ENCODE peak calls at places on chromosomes 2 and 18, in eight cellular contexts. U is ovary, Y is AG04449, D is GM12865, P is WERI-Rb-1, B is pancreas, G is SK-N-SH, X is LNCaP clone FGC. T is an unnamed sample.

GRCh38 chr2:171893824-171894611 is at the start of gene SLC25A12:
- DNase-seq in G (peak), B (peak), D (peak), P (peak), X (peak), U (peak), Y (no peak), T (peak)

GRCh38 chr2:183927367-183928355 is 670.7 kb upstream of the ZNF804A start:
- DNase-seq in Y (no peak), P (no peak), G (no peak), B (no peak), X (peak), D (no peak), U (no peak), T (no peak)

GRCh38 chr2:178891265-178891958 is 84.2 kb upstream of the TTN start:
- DNase-seq in G (peak), P (peak), D (peak), X (peak), B (no peak), Y (no peak), U (peak), T (peak)

GRCh38 chr2:218010838-218011616 is 8.2 kb upstream of the TNS1 start:
- DNase-seq in P (no peak), B (peak), Y (no peak), X (no peak), G (peak), D (no peak), U (no peak), T (no peak)

GRCh38 chr2:116510117-116510671 is 1304.3 kb upstream of the DDX18 start:
- DNase-seq in X (peak), U (no peak), P (peak), G (peak), Y (no peak), B (no peak), D (peak), T (no peak)

GRCh38 chr18:53544926-53545325 is 679.5 kb downstream of the MBD2 start:
- DNase-seq in G (peak), D (no peak), X (no peak), Y (no peak), B (no peak), P (no peak), U (no peak), T (no peak)

GRCh38 chr2:177929662-177930522 is 142.7 kb downstream of the PDE11A start:
- DNase-seq in D (no peak), G (no peak), X (peak), P (no peak), Y (no peak), B (no peak), U (no peak), T (no peak)

GRCh38 chr2:102000813-102001766 is 9.3 kb downstream of the IL1R2 start:
- DNase-seq in D (peak), P (no peak), B (no peak), U (no peak), Y (no peak), G (no peak), X (no peak), T (no peak)

GRCh38 chr2:158635961-158636601 is 159.0 kb upstream of the DAPL1 start:
- DNase-seq in U (no peak), G (no peak), X (no peak), D (no peak), Y (no peak), P (no peak), B (no peak), T (no peak)

GRCh38 chr18:77110936-77111335 is 21.6 kb downstream of the MBP start:
- DNase-seq in P (no peak), X (no peak), B (no peak), Y (no peak), G (no peak), D (no peak), U (no peak), T (no peak)

GRCh38 chr2:217289153-217289908 is 429.5 kb upstream of the TNP1 start:
- DNase-seq in X (no peak), U (no peak), P (no peak), D (no peak), Y (no peak), G (no peak), B (no peak), T (no peak)

GRCh38 chr2:42345986-42346385 is 15.0 kb downstream of the COX7A2L start:
- DNase-seq in D (no peak), B (no peak), G (no peak), Y (no peak), X (no peak), P (no peak), U (no peak), T (no peak)

GRCh38 chr18:27750014-27750413 is 426.9 kb downstream of the CDH2 start:
- DNase-seq in P (peak), X (no peak), Y (peak), G (peak), B (no peak), D (peak), U (no peak), T (no peak)

GRCh38 chr2:227423633-227424499 is 36.1 kb upstream of the SCYGR1 start:
- DNase-seq in B (no peak), X (no peak), Y (no peak), P (no peak), G (no peak), D (no peak), U (no peak), T (no peak)

GRCh38 chr2:115200016-115200415 is 757.6 kb downstream of the DPP10 start:
- DNase-seq in P (no peak), G (no peak), U (no peak), Y (no peak), D (no peak), X (no peak), B (no peak), T (no peak)

GRCh38 chr2:115196577-115196976 is 754.1 kb downstream of the DPP10 start:
- DNase-seq in D (no peak), P (no peak), U (no peak), Y (no peak), X (no peak), G (no peak), B (no peak), T (no peak)

GRCh38 chr2:115190459-115190858 is 748.0 kb downstream of the DPP10 start:
- DNase-seq in Y (no peak), D (no peak), X (no peak), U (no peak), P (peak), G (no peak), B (no peak), T (no peak)

GRCh38 chr2:115194623-115195022 is 752.2 kb downstream of the DPP10 start:
- DNase-seq in X (no peak), P (no peak), Y (no peak), G (no peak), D (no peak), B (no peak), U (no peak), T (no peak)
- TF ChIP-seq CTCF in X (peak), P (no peak), Y (no peak), G (no peak), D (no peak), B (no peak), U (no peak), T (no peak)

DNA sequence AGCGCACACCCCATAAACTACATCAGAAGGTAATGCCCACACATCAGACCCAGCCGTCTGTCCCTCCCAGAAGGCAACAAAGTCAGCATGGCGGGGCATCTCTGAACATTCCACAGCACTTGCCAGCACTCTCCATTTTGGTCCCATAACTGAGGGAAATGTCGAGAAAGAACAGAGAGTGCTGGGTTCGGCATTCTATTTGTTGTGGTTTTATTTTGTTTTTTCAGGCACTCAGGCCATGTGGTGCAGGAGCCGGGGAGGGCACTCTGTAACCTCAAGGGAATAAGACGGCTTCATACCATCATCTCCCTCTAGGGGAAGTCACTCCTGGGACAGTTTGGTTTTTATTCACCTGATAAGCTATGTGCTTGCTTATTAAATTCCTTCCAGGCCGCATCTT is 156.0 kb downstream of the SEPTIN10 start:
- DNase-seq in D (peak), Y (no peak), X (no peak), B (no peak), U (no peak), P (no peak), G (no peak), T (no peak)
- TF ChIP-seq CTCF in D (peak), Y (peak), X (no peak), B (no peak), U (no peak), P (peak), G (peak), T (peak)

GRCh38 chr2:229910832-229911412 is 10.9 kb downstream of the TRIP12 start:
- DNase-seq in P (peak), Y (no peak), D (peak), G (peak), B (no peak), X (no peak), U (no peak), T (no peak)
- TF ChIP-seq CTCF in P (peak), Y (peak), D (peak), G (peak), B (no peak), X (peak), U (no peak), T (peak)

GRCh38 chr2:138726681-138727080 is 53.5 kb downstream of the NXPH2 start:
- DNase-seq in U (no peak), X (no peak), P (no peak), Y (no peak), D (no peak), G (no peak), B (no peak), T (no peak)

GRCh38 chr2:138730497-138731030 is 49.6 kb downstream of the NXPH2 start:
- DNase-seq in D (peak), P (no peak), U (no peak), X (no peak), Y (no peak), G (no peak), B (no peak), T (no peak)

GRCh38 chr2:138727956-138728355 is 52.2 kb downstream of the NXPH2 start:
- DNase-seq in Y (no peak), U (no peak), P (no peak), D (no peak), X (no peak), G (no peak), B (no peak), T (no peak)

GRCh38 chr2:138732651-138733050 is 47.5 kb downstream of the NXPH2 start:
- DNase-seq in Y (no peak), D (no peak), P (no peak), U (no peak), G (no peak), B (no peak), X (no peak), T (no peak)
- TF ChIP-seq CTCF in Y (no peak), D (no peak), P (no peak), U (no peak), G (no peak), B (no peak), X (no peak), T (no peak)

GRCh38 chr18:45565280-45565970 is 49.9 kb upstream of the SLC14A2 start:
- DNase-seq in G (no peak), D (no peak), U (no peak), P (no peak), B (no peak), X (no peak), Y (no peak), T (no peak)
- TF ChIP-seq CTCF in G (no peak), D (no peak), U (no peak), P (no peak), B (no peak), X (no peak), Y (no peak), T (no peak)

GRCh38 chr2:30334738-30335426 is 103.5 kb downstream of the LBH start:
- DNase-seq in Y (no peak), X (no peak), D (peak), G (peak), P (peak), U (no peak), B (no peak), T (no peak)
- TF ChIP-seq CTCF in Y (no peak), X (peak), D (peak), G (no peak), P (peak), U (no peak), B (no peak), T (no peak)

GRCh38 chr2:221318751-221319150 is 253.4 kb downstream of the EPHA4 start:
- DNase-seq in B (no peak), P (no peak), G (no peak), D (no peak), U (no peak), Y (no peak), X (no peak), T (no peak)

GRCh38 chr2:221323513-221323912 is 248.6 kb downstream of the EPHA4 start:
- DNase-seq in D (no peak), U (no peak), G (no peak), B (no peak), P (no peak), Y (no peak), X (no peak), T (no peak)

DNA sequence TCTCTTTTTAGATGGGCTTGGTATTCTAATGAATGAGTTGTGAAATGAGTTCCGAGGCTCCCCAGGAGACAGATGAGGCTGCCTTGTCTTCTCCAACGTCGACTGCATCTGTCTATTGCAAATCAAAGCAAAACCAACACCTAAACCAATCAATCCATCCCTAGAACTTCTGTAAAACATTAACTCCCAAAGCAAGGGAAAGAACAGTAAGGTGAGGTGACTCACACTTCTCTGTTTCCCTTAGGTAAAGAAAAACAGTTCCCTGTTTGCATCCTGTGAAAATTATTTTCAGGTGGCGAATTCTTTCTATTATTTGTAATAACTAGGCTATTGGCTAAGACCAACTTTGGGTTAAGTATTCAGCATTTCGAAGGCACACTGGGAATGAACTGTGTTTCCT is 249.4 kb downstream of the EPHA4 start:
- DNase-seq in Y (no peak), X (no peak), B (no peak), U (no peak), G (no peak), P (no peak), D (no peak), T (no peak)
- TF ChIP-seq CTCF in Y (no peak), X (no peak), B (no peak), U (no peak), G (no peak), P (no peak), D (no peak), T (no peak)

GRCh38 chr2:212535963-212536362 is 2.6 kb downstream of the ERBB4 start:
- DNase-seq in G (no peak), P (no peak), B (no peak), Y (no peak), D (no peak), U (no peak), X (no peak), T (no peak)
- TF ChIP-seq CTCF in G (no peak), P (no peak), B (no peak), Y (no peak), D (no peak), U (no peak), X (no peak), T (no peak)

GRCh38 chr2:168758970-168759820 is 43.2 kb upstream of the NOSTRIN start:
- DNase-seq in G (peak), X (peak), U (peak), Y (peak), B (no peak), P (no peak), D (peak), T (peak)
- TF ChIP-seq CTCF in G (peak), X (peak), U (peak), Y (peak), B (peak), P (peak), D (peak), T (peak)